ENCODE peak calls at places on chromosomes 2 and 18, in ten cellular contexts. S is amygdala; D is activated T-cell treated with anti-CD3 and anti-CD28 coated beads, Interleukin-2, amount 50 U/mL, for 24 hours; Q is activated CD4-positive, alpha-beta memory T cell treated with anti-CD3 and anti-CD28 coated beads, Interleukin-2, amount 10 ng/mL, durations not matched to agents 7 days and 5 days; B is T-helper 2 cell; I is kidney tubule cell; P is cerebellar cortex; U is NCI-H2081; H is HS-5; M is germinal center. V is an unnamed sample.

GRCh38 chr2:159399716-159400525 is 113.4 kb upstream of the WDSUB1 start:
- DNase-seq in S (no peak), B (no peak), P (no peak), H (no peak), M (no peak), Q (no peak), U (peak; percentile 72), D (no peak), I (no peak), V (peak; percentile 63)

GRCh38 chr2:20424300-20425290 is 22.3 kb upstream of the RHOB start:
- DNase-seq in U (no peak), B (no peak), S (no peak), I (peak; percentile 47), P (no peak), M (peak; percentile 30), H (peak; percentile 73), D (no peak), Q (peak; percentile 58), V (peak; percentile 63)

GRCh38 chr2:219980666-219981065 is 353.2 kb downstream of the SLC4A3 start:
- DNase-seq in M (no peak), Q (no peak), I (no peak), S (no peak), U (no peak), P (no peak), B (no peak), D (no peak), H (no peak), V (no peak)

GRCh38 chr2:182650704-182651103 is 65.4 kb upstream of the DNAJC10 start:
- DNase-seq in M (no peak), D (no peak), I (peak; percentile 60), H (peak; percentile 49), U (peak; percentile 40), P (peak; percentile 75), Q (no peak), B (no peak), S (no peak), V (peak; percentile 90)

GRCh38 chr18:31410716-31411483 is 34.3 kb downstream of the DSG4 start:
- DNase-seq in U (no peak), M (no peak), B (no peak), I (no peak), H (no peak), D (no peak), P (no peak), Q (no peak), S (no peak), V (no peak)

GRCh38 chr2:45700407-45701013 is 49.0 kb downstream of the PRKCE start:
- DNase-seq in H (no peak), S (no peak), M (no peak), Q (no peak), D (no peak), U (no peak), B (no peak), I (no peak), P (no peak), V (no peak)

GRCh38 chr2:2189112-2189398 is 142.0 kb downstream of the MYT1L start:
- DNase-seq in U (no peak), H (no peak), P (no peak), B (no peak), I (no peak), Q (no peak), M (no peak), D (no peak), S (no peak), V (no peak)

GRCh38 chr2:61340242-61340641 is 130.6 kb downstream of the USP34 start:
- DNase-seq in P (no peak), D (no peak), Q (no peak), I (no peak), S (no peak), M (no peak), H (peak; percentile 33), U (no peak), B (no peak), V (peak; percentile 10)

GRCh38 chr2:36088716-36089328 is 266.8 kb upstream of the CRIM1 start:
- DNase-seq in Q (no peak), B (no peak), I (no peak), U (no peak), S (no peak), M (no peak), H (no peak), D (no peak), P (no peak), V (no peak)

GRCh38 chr2:136765736-136766323 is 485 bp downstream of the THSD7B start:
- DNase-seq in S (no peak), I (peak; percentile 11), B (no peak), H (no peak), U (peak; percentile 2), M (no peak), P (no peak), Q (no peak), D (no peak), V (no peak)

GRCh38 chr18:13382990-13383821 is 164.6 kb downstream of the LDLRAD4 start:
- DNase-seq in B (no peak), M (no peak), H (no peak), S (no peak), U (no peak), D (peak; percentile 55), P (no peak), I (no peak), Q (no peak), V (no peak)

GRCh38 chr2:28352726-28353125 is 39.9 kb upstream of the FOSL2 start:
- DNase-seq in B (no peak), U (no peak), I (no peak), H (no peak), P (no peak), Q (no peak), D (no peak), M (no peak), S (no peak), V (no peak)

GRCh38 chr2:183868707-183869106 is 729.6 kb upstream of the ZNF804A start:
- DNase-seq in I (peak; percentile 49), U (no peak), D (no peak), H (peak; percentile 23), Q (no peak), B (no peak), M (no peak), P (no peak), S (no peak), V (peak; percentile 19)

GRCh38 chr2:231937057-231937456 is 10.9 kb upstream of the NPPC start:
- DNase-seq in H (no peak), B (no peak), S (no peak), M (no peak), P (no peak), U (no peak), I (no peak), Q (no peak), D (no peak), V (no peak)

GRCh38 chr2:102117488-102117887 is 25.1 kb upstream of the IL1R1 start:
- DNase-seq in I (no peak), H (no peak), U (no peak), Q (no peak), B (no peak), M (no peak), S (no peak), P (no peak), D (no peak), V (no peak)

GRCh38 chr2:5976626-5977025 is 284.4 kb downstream of the SOX11 start:
- DNase-seq in P (no peak), H (no peak), U (peak; percentile 42), B (no peak), M (no peak), Q (no peak), D (no peak), S (no peak), I (no peak), V (no peak)

GRCh38 chr2:70643715-70644114 is 90.1 kb upstream of the TGFA start:
- DNase-seq in Q (no peak), H (no peak), B (no peak), S (no peak), I (peak; percentile 41), D (no peak), P (no peak), U (no peak), M (no peak), V (no peak)

GRCh38 chr2:56008661-56009411 is 85.3 kb upstream of the EFEMP1 start:
- DNase-seq in I (peak; percentile 91), M (no peak), B (no peak), U (peak; percentile 99), S (peak; percentile 25), D (no peak), Q (no peak), H (peak; percentile 75), P (no peak), V (peak; percentile 89)

GRCh38 chr2:125312342-125312741 is 1287.3 kb downstream of the CNTNAP5 start:
- DNase-seq in B (no peak), S (no peak), M (no peak), U (no peak), I (no peak), P (no peak), D (no peak), Q (no peak), H (no peak), V (no peak)

GRCh38 chr2:146804288-146804687 is 1040.5 kb upstream of the ACVR2A start:
- DNase-seq in H (no peak), D (no peak), P (no peak), Q (no peak), U (no peak), I (no peak), B (no peak), S (no peak), M (no peak), V (no peak)

GRCh38 chr18:54393648-54394294 is 36.1 kb downstream of the C18orf54 start:
- DNase-seq in B (no peak), P (no peak), S (no peak), H (no peak), Q (no peak), I (no peak), U (no peak), M (no peak), D (no peak), V (no peak)

GRCh38 chr2:70142590-70143313 is 48.1 kb downstream of the C2orf42 start:
- DNase-seq in P (peak; percentile 96), U (peak; percentile 96), S (peak; percentile 98), M (peak; percentile 96), Q (peak; percentile 100), I (peak; percentile 100), B (peak; percentile 99), D (peak; percentile 99), H (peak; percentile 96), V (peak; percentile 93)

GRCh38 chr2:69634197-69634821 is 9.2 kb downstream of the AAK1 start:
- DNase-seq in B (no peak), Q (no peak), M (no peak), P (no peak), I (no peak), S (no peak), D (no peak), H (no peak), U (no peak), V (no peak)

GRCh38 chr2:49753344-49753930 is 599.1 kb upstream of the FSHR start:
- DNase-seq in P (no peak), S (no peak), U (no peak), B (no peak), Q (no peak), M (no peak), I (peak; percentile 42), D (no peak), H (no peak), V (peak; percentile 43)

GRCh38 chr2:206502729-206503128 is 59.4 kb downstream of the ADAM23 start:
- DNase-seq in B (no peak), P (no peak), Q (no peak), M (no peak), I (no peak), H (no peak), U (no peak), S (no peak), D (no peak), V (no peak)

GRCh38 chr2:21123473-21124393 is at the start of gene TDRD15:
- DNase-seq in U (no peak), P (no peak), Q (no peak), D (no peak), M (no peak), B (no peak), H (no peak), I (no peak), S (no peak), V (no peak)

GRCh38 chr18:67733094-67733493 is 216.6 kb upstream of the DSEL start:
- DNase-seq in I (peak; percentile 60), P (no peak), Q (no peak), M (no peak), D (no peak), H (peak; percentile 36), S (no peak), B (no peak), U (no peak), V (peak; percentile 53)

GRCh38 chr2:209321076-209321475 is 102.8 kb upstream of the MAP2 start:
- DNase-seq in P (no peak), I (peak; percentile 77), M (no peak), H (no peak), U (no peak), S (no peak), Q (no peak), D (no peak), B (no peak), V (peak; percentile 92)